ENCODE peak calls at places on chromosome 5, in four cellular contexts. V is psoas muscle, H is H9, N is cardiac muscle cell. O is an unnamed sample. For H3K4me1, the result is how much of the 10 kb centered on the place peaks cover.

GRCh38 chr5:135632806-135633205 is 54.0 kb upstream of the CXCL14 start:
- DNase-seq in V (no peak), H (no peak), N (no peak), O (no peak)

GRCh38 chr5:77909237-77909636 is 133.1 kb upstream of the TBCA start:
- DNase-seq in V (no peak), H (no peak), N (no peak), O (peak)

GRCh38 chr5:87113848-87114247 is 153.8 kb upstream of the RASA1 start:
- DNase-seq in N (peak), V (no peak), H (no peak), O (no peak)

GRCh38 chr5:134969166-134969565 is 1.5 kb downstream of the CATSPER3 start:
- DNase-seq in V (no peak), H (no peak), N (no peak), O (no peak)

GRCh38 chr5:89276566-89277305 is 393.8 kb upstream of the MEF2C start:
- DNase-seq in H (no peak), V (no peak), N (no peak), O (no peak)

GRCh38 chr5:37722236-37723146 is 117.3 kb downstream of the GDNF start:
- DNase-seq in H (no peak), N (peak), V (no peak), O (no peak)

GRCh38 chr5:171342362-171343111 is 33.5 kb downstream of the TLX3 start:
- DNase-seq in V (no peak), N (peak), H (peak), O (peak)

GRCh38 chr5:154092356-154092755 is 53.6 kb downstream of the MFAP3 start:
- DNase-seq in V (no peak), H (no peak), N (peak), O (no peak)

GRCh38 chr5:109318455-109319108 is 91.2 kb downstream of the PJA2 start:
- DNase-seq in H (no peak), N (peak), V (no peak), O (no peak)

GRCh38 chr5:177447611-177448243 is 1.1 kb downstream of the PRR7 start:
- DNase-seq in N (peak), V (peak), H (peak), O (no peak)

GRCh38 chr5:125874717-125875116 is 548.5 kb upstream of the GRAMD2B start:
- DNase-seq in H (no peak), N (no peak), V (no peak), O (peak)

GRCh38 chr5:53001541-53001940 is 12.4 kb downstream of the ITGA2 start:
- DNase-seq in H (no peak), N (no peak), V (no peak), O (no peak)

GRCh38 chr5:57166250-57166649 is 7.6 kb upstream of the GPBP1 start:
- DNase-seq in H (no peak), N (no peak), V (no peak), O (no peak)

GRCh38 chr5:41681820-41682219 is 171.4 kb upstream of the PLCXD3 start:
- DNase-seq in V (no peak), N (no peak), H (no peak), O (peak)

GRCh38 chr5:15533124-15533893 is 33.3 kb downstream of the FBXL7 start:
- DNase-seq in H (no peak), N (peak), V (no peak), O (no peak)

GRCh38 chr5:42912184-42912766 is 100.6 kb upstream of the SELENOP start:
- DNase-seq in H (no peak), V (no peak), N (peak), O (peak)

GRCh38 chr5:75355236-75355635 is 18.2 kb downstream of the HMGCR start:
- DNase-seq in V (no peak), H (no peak), N (no peak), O (no peak)

GRCh38 chr5:51373880-51374523 is 9.2 kb upstream of the ISL1 start:
- DNase-seq in H (no peak), V (no peak), N (no peak), O (peak)

GRCh38 chr5:88401671-88402070 is 133.0 kb upstream of the TMEM161B start:
- DNase-seq in V (no peak), N (no peak), H (no peak), O (no peak)

GRCh38 chr5:171688696-171689495 is 96.7 kb upstream of the SMIM23 start:
- DNase-seq in N (peak), V (no peak), H (no peak), O (peak)

GRCh38 chr5:38193015-38193581 is 65.3 kb upstream of the EGFLAM start:
- DNase-seq in V (peak), H (peak), N (peak), O (peak)

GRCh38 chr5:164475339-164475977 is 970.0 kb downstream of the MAT2B start:
- DNase-seq in H (no peak), N (peak), V (no peak), O (no peak)

GRCh38 chr5:91269198-91269597 is 113.9 kb downstream of the ARRDC3 start:
- DNase-seq in N (peak), V (no peak), H (no peak), O (no peak)

GRCh38 chr5:40559306-40559705 is 120.4 kb upstream of the PTGER4 start:
- DNase-seq in N (no peak), H (no peak), V (no peak), O (no peak)

GRCh38 chr5:914174-914573 is 21.5 kb downstream of the TRIP13 start:
- DNase-seq in H (no peak), V (no peak), N (no peak), O (no peak)
- H3K4me1 ChIP-seq in H (under half), V (under half), N (under half), O (under half)

DNA sequence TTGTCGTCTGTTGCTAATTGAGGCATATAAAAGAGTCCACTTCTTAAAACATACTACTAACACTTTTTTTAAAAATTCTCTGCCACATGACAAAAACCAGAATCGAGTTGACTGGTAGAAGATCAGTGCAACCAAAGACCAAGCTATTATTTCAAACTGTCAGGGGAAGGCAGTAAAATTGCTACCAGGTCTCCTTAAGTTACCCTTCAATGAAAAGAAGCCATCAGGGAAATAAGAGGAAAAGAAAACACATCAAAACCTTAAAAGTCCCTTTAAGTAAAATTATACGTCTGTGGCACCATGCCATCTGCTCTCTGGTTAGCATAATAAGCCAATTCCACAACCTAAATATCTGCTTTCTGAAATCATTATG is 9.6 kb downstream of the ZNF608 start:
- DNase-seq in N (no peak), V (no peak), H (no peak), O (no peak)
- H3K4me1 ChIP-seq in N (half or more), V (half or more), H (under half), O (half or more)

DNA sequence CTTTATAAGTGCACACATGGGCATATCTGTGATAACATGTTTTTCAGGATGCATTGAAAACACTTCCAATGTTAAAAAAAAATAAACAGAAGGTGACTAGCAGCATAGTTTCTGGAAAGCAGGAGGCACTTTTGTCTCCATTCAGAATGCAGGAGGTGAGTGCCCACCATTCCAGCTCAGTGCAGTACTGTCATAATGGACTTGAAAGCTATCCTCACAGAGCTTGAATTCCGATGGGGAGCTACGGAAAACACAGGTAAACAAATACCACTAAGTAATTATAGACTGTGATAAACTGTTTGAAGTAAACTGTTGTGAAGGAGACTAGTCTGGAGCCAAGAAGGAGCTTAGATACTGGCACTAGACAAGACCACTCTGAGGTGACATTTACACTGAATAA is 9.9 kb downstream of the FBN2 start:
- DNase-seq in V (no peak), N (no peak), H (no peak), O (no peak)
- H3K4me1 ChIP-seq in V (under half), N (half or more), H (under half), O (under half)

DNA sequence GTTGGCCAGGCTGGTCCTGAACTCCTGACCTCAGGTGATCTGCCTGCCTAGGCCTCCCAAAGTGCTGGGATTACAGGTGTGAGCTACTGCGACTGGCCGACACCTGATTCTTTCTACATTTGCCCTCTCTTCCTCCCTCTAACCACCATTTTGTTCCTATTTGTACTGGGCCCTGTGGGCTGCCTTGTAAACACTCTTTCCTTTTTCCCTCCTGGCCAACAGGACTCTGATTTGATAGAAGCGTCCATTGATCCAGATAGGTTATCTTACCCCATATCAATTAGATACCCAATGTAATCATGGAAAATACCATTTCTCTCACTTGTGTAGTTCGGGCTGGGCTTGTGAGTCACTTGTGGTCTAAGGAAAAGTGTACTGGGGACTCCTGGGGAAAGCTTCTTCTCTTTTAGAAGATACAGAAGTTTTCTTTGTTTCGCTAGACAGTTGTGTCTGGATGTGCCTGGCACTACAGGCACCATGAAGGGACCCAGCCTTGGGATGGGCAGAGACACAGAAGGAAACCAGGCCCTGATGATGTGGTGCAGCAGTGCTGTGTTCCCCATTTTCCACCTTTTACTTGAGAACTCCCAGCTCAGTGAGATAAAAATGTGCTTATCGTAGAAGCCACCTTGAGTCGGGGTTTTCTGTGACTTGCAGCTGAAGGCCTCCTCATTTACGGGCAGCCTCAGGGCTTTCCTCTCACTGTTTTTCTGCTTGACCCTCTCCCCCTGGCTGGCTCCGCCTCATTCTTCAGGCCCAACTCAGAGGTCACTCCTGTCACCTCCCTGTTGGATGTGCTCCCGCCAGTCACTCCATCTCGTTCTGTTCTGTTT is 32.8 kb upstream of the CPEB4 start:
- DNase-seq in N (no peak), V (no peak), H (no peak), O (no peak)
- H3K4me1 ChIP-seq in N (under half), V (under half), H (under half), O (under half)

GRCh38 chr5:95822408-95823240 is at the start of gene GLRX:
- DNase-seq in N (peak), H (peak), V (peak), O (peak)
- H3K4me1 ChIP-seq in N (under half), H (under half), V (under half), O (under half)

GRCh38 chr5:150598046-150598445 is 42.4 kb upstream of the SYNPO start:
- DNase-seq in H (no peak), N (no peak), V (no peak), O (no peak)

GRCh38 chr5:150593996-150594395 is 46.5 kb upstream of the SYNPO start:
- DNase-seq in V (no peak), H (no peak), N (no peak), O (no peak)

GRCh38 chr5:150596826-150597225 is 43.6 kb upstream of the SYNPO start:
- DNase-seq in N (no peak), H (no peak), V (no peak), O (no peak)

GRCh38 chr5:150595466-150596031 is 44.9 kb upstream of the SYNPO start:
- DNase-seq in V (no peak), N (peak), H (no peak), O (no peak)

GRCh38 chr5:150596313-150596712 is 44.1 kb upstream of the SYNPO start:
- DNase-seq in N (peak), V (no peak), H (no peak), O (no peak)
- H3K4me1 ChIP-seq in N (under half), V (under half), H (under half), O (under half)